ENCODE peak calls at places on chromosomes 6 and 20, in nine cellular contexts. One of them, this sample, is unnamed.

GRCh38 chr20:64189986-64190385 is 25.7 kb downstream of the MYT1 start:
- DNase-seq in choroid plexus epithelial cell: no peak
- DNase-seq in cardiac septum: no peak
- DNase-seq in tibial nerve: no peak
- DNase-seq in dorsolateral prefrontal cortex: no peak
- DNase-seq in cardiac muscle cell: no peak
- DNase-seq in left lung: no peak
- DNase-seq in GM20000: no peak
- DNase-seq in transverse colon: no peak
- DNase-seq in this sample: no peak

GRCh38 chr6:122571888-122572287 is 38.3 kb upstream of the PKIB start:
- DNase-seq in choroid plexus epithelial cell: no peak
- DNase-seq in cardiac septum: no peak
- DNase-seq in tibial nerve: no peak
- DNase-seq in dorsolateral prefrontal cortex: no peak
- DNase-seq in cardiac muscle cell: no peak
- DNase-seq in left lung: no peak
- DNase-seq in GM20000: no peak
- DNase-seq in transverse colon: no peak
- DNase-seq in this sample: no peak

GRCh38 chr6:90103056-90103793 is 193.4 kb downstream of the BACH2 start:
- DNase-seq in choroid plexus epithelial cell: peak
- DNase-seq in cardiac septum: no peak
- DNase-seq in tibial nerve: no peak
- DNase-seq in dorsolateral prefrontal cortex: no peak
- DNase-seq in cardiac muscle cell: no peak
- DNase-seq in left lung: no peak
- DNase-seq in GM20000: no peak
- DNase-seq in transverse colon: no peak
- DNase-seq in this sample: no peak

GRCh38 chr6:39153766-39154397 is 38.9 kb upstream of the SAYSD1 start:
- DNase-seq in choroid plexus epithelial cell: no peak
- DNase-seq in cardiac septum: no peak
- DNase-seq in tibial nerve: no peak
- DNase-seq in dorsolateral prefrontal cortex: no peak
- DNase-seq in cardiac muscle cell: no peak
- DNase-seq in left lung: no peak
- DNase-seq in GM20000: no peak
- DNase-seq in transverse colon: no peak
- DNase-seq in this sample: no peak

GRCh38 chr20:49833483-49833882 is 20.9 kb downstream of the SLC9A8 start:
- DNase-seq in choroid plexus epithelial cell: no peak
- DNase-seq in cardiac septum: no peak
- DNase-seq in tibial nerve: no peak
- DNase-seq in dorsolateral prefrontal cortex: no peak
- DNase-seq in cardiac muscle cell: no peak
- DNase-seq in left lung: no peak
- DNase-seq in GM20000: no peak
- DNase-seq in transverse colon: no peak
- DNase-seq in this sample: no peak

GRCh38 chr6:55276745-55277627 is 50.3 kb upstream of the GFRAL start:
- DNase-seq in choroid plexus epithelial cell: peak
- DNase-seq in cardiac septum: no peak
- DNase-seq in tibial nerve: peak
- DNase-seq in dorsolateral prefrontal cortex: no peak
- DNase-seq in cardiac muscle cell: peak
- DNase-seq in left lung: no peak
- DNase-seq in GM20000: peak
- DNase-seq in transverse colon: no peak
- DNase-seq in this sample: peak

GRCh38 chr6:48281217-48281616 is 170.2 kb upstream of the PTCHD4 start:
- DNase-seq in choroid plexus epithelial cell: peak
- DNase-seq in cardiac septum: no peak
- DNase-seq in tibial nerve: no peak
- DNase-seq in dorsolateral prefrontal cortex: no peak
- DNase-seq in cardiac muscle cell: no peak
- DNase-seq in left lung: no peak
- DNase-seq in GM20000: no peak
- DNase-seq in transverse colon: no peak
- DNase-seq in this sample: no peak

GRCh38 chr20:2539341-2539740 is 3.0 kb downstream of the TMC2 start:
- DNase-seq in choroid plexus epithelial cell: no peak
- DNase-seq in cardiac septum: no peak
- DNase-seq in tibial nerve: no peak
- DNase-seq in dorsolateral prefrontal cortex: no peak
- DNase-seq in cardiac muscle cell: no peak
- DNase-seq in left lung: no peak
- DNase-seq in GM20000: no peak
- DNase-seq in transverse colon: no peak
- DNase-seq in this sample: no peak

GRCh38 chr20:46087161-46087560 is 2.6 kb downstream of the NCOA5 start:
- DNase-seq in choroid plexus epithelial cell: peak
- DNase-seq in cardiac septum: no peak
- DNase-seq in tibial nerve: no peak
- DNase-seq in dorsolateral prefrontal cortex: no peak
- DNase-seq in cardiac muscle cell: no peak
- DNase-seq in left lung: no peak
- DNase-seq in GM20000: no peak
- DNase-seq in transverse colon: no peak
- DNase-seq in this sample: no peak

GRCh38 chr6:169035381-169036280 is 218.0 kb downstream of the THBS2 start:
- DNase-seq in choroid plexus epithelial cell: peak
- DNase-seq in cardiac septum: no peak
- DNase-seq in tibial nerve: no peak
- DNase-seq in dorsolateral prefrontal cortex: no peak
- DNase-seq in cardiac muscle cell: peak
- DNase-seq in left lung: no peak
- DNase-seq in GM20000: no peak
- DNase-seq in transverse colon: no peak
- DNase-seq in this sample: no peak

GRCh38 chr6:34867484-34867883 is 20.4 kb downstream of the TAF11 start:
- DNase-seq in choroid plexus epithelial cell: peak
- DNase-seq in cardiac septum: no peak
- DNase-seq in tibial nerve: no peak
- DNase-seq in dorsolateral prefrontal cortex: no peak
- DNase-seq in cardiac muscle cell: peak
- DNase-seq in left lung: no peak
- DNase-seq in GM20000: no peak
- DNase-seq in transverse colon: no peak
- DNase-seq in this sample: no peak

GRCh38 chr20:59152559-59153354 is 10.9 kb upstream of the ZNF831 start:
- DNase-seq in choroid plexus epithelial cell: no peak
- DNase-seq in cardiac septum: no peak
- DNase-seq in tibial nerve: no peak
- DNase-seq in dorsolateral prefrontal cortex: no peak
- DNase-seq in cardiac muscle cell: no peak
- DNase-seq in left lung: no peak
- DNase-seq in GM20000: no peak
- DNase-seq in transverse colon: no peak
- DNase-seq in this sample: no peak

GRCh38 chr6:157763894-157764345 is 59.1 kb upstream of the SNX9 start:
- DNase-seq in choroid plexus epithelial cell: no peak
- DNase-seq in cardiac septum: no peak
- DNase-seq in tibial nerve: no peak
- DNase-seq in dorsolateral prefrontal cortex: no peak
- DNase-seq in cardiac muscle cell: no peak
- DNase-seq in left lung: no peak
- DNase-seq in GM20000: no peak
- DNase-seq in transverse colon: no peak
- DNase-seq in this sample: no peak

GRCh38 chr6:139373154-139373927 is 1.1 kb downstream of the CITED2 start:
- DNase-seq in choroid plexus epithelial cell: peak
- DNase-seq in cardiac septum: peak
- DNase-seq in tibial nerve: peak
- DNase-seq in dorsolateral prefrontal cortex: peak
- DNase-seq in cardiac muscle cell: peak
- DNase-seq in left lung: peak
- DNase-seq in GM20000: peak
- DNase-seq in transverse colon: peak
- DNase-seq in this sample: peak

GRCh38 chr6:159716247-159717086 is 10.8 kb upstream of the WTAP start:
- DNase-seq in choroid plexus epithelial cell: peak
- DNase-seq in cardiac septum: no peak
- DNase-seq in tibial nerve: peak
- DNase-seq in dorsolateral prefrontal cortex: no peak
- DNase-seq in cardiac muscle cell: no peak
- DNase-seq in left lung: no peak
- DNase-seq in GM20000: no peak
- DNase-seq in transverse colon: no peak
- DNase-seq in this sample: no peak

GRCh38 chr6:4180653-4181255 is 45.4 kb upstream of the ECI2 start:
- DNase-seq in choroid plexus epithelial cell: peak
- DNase-seq in cardiac septum: no peak
- DNase-seq in tibial nerve: no peak
- DNase-seq in dorsolateral prefrontal cortex: no peak
- DNase-seq in cardiac muscle cell: no peak
- DNase-seq in left lung: no peak
- DNase-seq in GM20000: no peak
- DNase-seq in transverse colon: no peak
- DNase-seq in this sample: no peak

GRCh38 chr6:38279423-38279822 is 360.3 kb downstream of the BTBD9 start:
- DNase-seq in choroid plexus epithelial cell: no peak
- DNase-seq in cardiac septum: no peak
- DNase-seq in tibial nerve: no peak
- DNase-seq in dorsolateral prefrontal cortex: peak
- DNase-seq in cardiac muscle cell: peak
- DNase-seq in left lung: no peak
- DNase-seq in GM20000: no peak
- DNase-seq in transverse colon: no peak
- DNase-seq in this sample: no peak

GRCh38 chr6:1131285-1132079 is 180.4 kb upstream of the FOXQ1 start:
- DNase-seq in choroid plexus epithelial cell: peak
- DNase-seq in cardiac septum: no peak
- DNase-seq in tibial nerve: no peak
- DNase-seq in dorsolateral prefrontal cortex: no peak
- DNase-seq in cardiac muscle cell: peak
- DNase-seq in left lung: no peak
- DNase-seq in GM20000: no peak
- DNase-seq in transverse colon: no peak
- DNase-seq in this sample: no peak